ENCODE peak calls at places on chromosomes 16 and 17, in five cellular contexts. E is HCT116, A is dorsolateral prefrontal cortex, B is upper lobe of right lung, S is pancreas. C is an unnamed sample.
A peak's percentile ranks its signal among the peaks of the same experiment; 100 is the strongest.

GRCh38 chr17:37096071-37096470 is 147.3 kb downstream of the AATF start:
- DNase-seq in A (no peak), E (no peak), S (no peak), B (no peak), C (no peak)

GRCh38 chr16:17131351-17131750 is 339.4 kb downstream of the XYLT1 start:
- DNase-seq in B (no peak), A (no peak), E (no peak), S (no peak), C (no peak)

GRCh38 chr17:75499313-75500022 is 15.9 kb downstream of the CASKIN2 start:
- DNase-seq in B (no peak), S (no peak), A (no peak), E (no peak), C (no peak)

GRCh38 chr17:1040216-1040600 is 43.3 kb downstream of the TIMM22 start:
- DNase-seq in S (no peak), E (no peak), B (no peak), A (peak; percentile 56), C (no peak)

GRCh38 chr17:80794281-80795089 is 197.2 kb upstream of the CHMP6 start:
- DNase-seq in B (no peak), E (no peak), S (no peak), A (peak; percentile 27), C (no peak)

GRCh38 chr17:1104222-1104621 is 75.6 kb downstream of the ABR start:
- DNase-seq in E (no peak), B (no peak), S (no peak), A (no peak), C (no peak)

GRCh38 chr17:45013021-45013997 is 38.1 kb downstream of the DCAKD start:
- DNase-seq in S (no peak), E (no peak), B (no peak), A (no peak), C (no peak)

GRCh38 chr16:66576306-66576705 is 3.0 kb upstream of the CMTM2 start:
- DNase-seq in A (no peak), S (no peak), B (no peak), E (no peak), C (no peak)

GRCh38 chr16:31149894-31150890 is at the start of gene PRSS36:
- DNase-seq in B (no peak), S (no peak), E (no peak), A (no peak), C (no peak)

GRCh38 chr16:80883159-80883642 is 78.8 kb upstream of the CDYL2 start:
- DNase-seq in B (no peak), S (peak; percentile 63), A (no peak), E (no peak), C (no peak)

GRCh38 chr16:65113441-65113840 is 8.4 kb downstream of the CDH11 start:
- DNase-seq in S (no peak), B (no peak), A (no peak), E (no peak), C (no peak)

GRCh38 chr17:30905742-30906100 is 317 bp downstream of the TEFM start:
- DNase-seq in S (no peak), A (no peak), B (no peak), E (peak; percentile 36), C (no peak)

GRCh38 chr16:1960665-1961630 is 1.6 kb downstream of the NDUFB10 start:
- DNase-seq in S (no peak), A (no peak), E (peak; percentile 64), B (no peak), C (no peak)

GRCh38 chr17:59093702-59094231 is 12.9 kb downstream of the TRIM37 start:
- DNase-seq in B (no peak), A (no peak), E (no peak), S (no peak), C (peak; percentile 81)

GRCh38 chr17:69300222-69300621 is 26.7 kb downstream of the ABCA5 start:
- DNase-seq in S (no peak), B (no peak), A (no peak), E (no peak), C (no peak)

GRCh38 chr16:7278636-7279035 is 54.0 kb upstream of the RBFOX1 start:
- DNase-seq in E (no peak), B (no peak), A (no peak), S (no peak), C (no peak)

GRCh38 chr16:654034-654433 is 4.9 kb downstream of the WDR90 start:
- DNase-seq in E (no peak), B (no peak), S (no peak), A (no peak), C (no peak)

GRCh38 chr16:4936991-4937781 is at the start of gene PPL:
- DNase-seq in E (peak; percentile 76), S (peak; percentile 95), B (peak; percentile 96), A (no peak), C (no peak)
- H3K27me3 ChIP-seq in E (no peaks in the 10 kb centered on the region), S (no peaks in the 10 kb centered on the region), B (peaks cover 8% of the 10 kb centered on the region), A (peaks cover 22% of the 10 kb centered on the region), C (no peaks in the 10 kb centered on the region)

DNA sequence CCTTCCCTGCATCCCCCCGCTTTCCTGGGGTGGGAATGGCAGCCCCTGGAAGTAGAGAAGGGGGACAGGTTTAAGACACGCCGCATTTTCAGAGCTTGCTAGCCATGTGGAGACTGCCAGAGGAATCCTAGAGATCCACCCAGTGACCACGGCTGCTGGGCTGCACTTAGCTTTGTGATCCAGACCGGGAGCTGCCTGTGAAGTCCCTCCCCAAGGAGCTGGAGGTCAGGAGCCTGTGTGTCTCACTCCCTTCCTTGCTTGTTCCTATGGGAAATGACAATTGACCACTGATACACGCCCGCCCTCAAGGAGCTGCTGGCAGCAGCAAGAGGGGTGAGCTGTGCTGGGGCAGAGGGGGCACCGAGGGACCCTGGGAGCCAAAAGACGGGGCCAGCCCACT is 73.7 kb downstream of the SREBF1 start:
- DNase-seq in E (no peak), A (no peak), B (no peak), S (no peak), C (no peak)
- H3K27ac ChIP-seq in E (no peak overlapping the region), A (no peak overlapping the region), B (no peak overlapping the region), S (no peak overlapping the region), C (no peak overlapping the region)

DNA sequence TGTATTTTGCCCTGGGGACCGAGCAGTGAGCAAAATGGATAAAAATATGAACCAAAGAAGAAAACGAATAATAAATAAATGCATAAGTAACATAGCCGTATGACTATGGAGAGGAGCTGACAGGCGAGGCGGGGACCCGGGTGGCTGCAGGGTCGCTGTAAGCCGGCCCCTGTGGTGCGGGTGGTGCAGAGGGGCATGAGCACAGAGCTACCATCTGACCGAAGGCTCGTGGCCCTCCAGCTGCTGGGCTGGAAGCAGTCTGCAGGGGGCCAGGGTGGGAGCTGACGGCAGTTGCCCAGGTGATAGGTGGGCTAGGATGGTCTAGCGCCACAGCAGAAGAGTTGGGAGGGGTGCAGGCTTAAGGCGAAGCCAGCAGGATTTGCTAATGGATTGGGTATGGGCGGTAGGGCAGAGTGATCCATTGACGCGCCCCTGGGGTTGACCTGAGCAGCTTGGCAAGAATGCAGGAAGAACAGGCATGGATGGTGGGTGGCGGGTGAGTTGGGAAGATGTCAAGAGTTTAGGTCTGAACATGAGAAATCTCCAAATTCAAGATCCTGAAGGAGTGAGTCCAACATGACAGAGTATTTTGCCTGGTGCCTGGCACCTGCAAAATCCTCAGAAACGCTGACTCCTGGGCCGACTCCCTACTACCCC is 228.0 kb downstream of the FOXL1 start:
- DNase-seq in E (no peak), A (no peak), B (no peak), S (no peak), C (no peak)
- H3K27me3 ChIP-seq in E (peaks cover 93% of the 10 kb centered on the region), A (peaks cover 74% of the 10 kb centered on the region), B (peaks cover 65% of the 10 kb centered on the region), S (no peaks in the 10 kb centered on the region), C (peaks cover 21% of the 10 kb centered on the region)

GRCh38 chr16:27800817-27801216 is 250.9 kb downstream of the KATNIP start:
- DNase-seq in S (no peak), A (no peak), E (no peak), B (no peak), C (no peak)
- H3K27ac ChIP-seq in S (no peak overlapping the region), A (no peak overlapping the region), E (no peak overlapping the region), B (no peak overlapping the region), C (no peak overlapping the region)

GRCh38 chr17:79223953-79224352 is 149.3 kb downstream of the ENGASE start:
- DNase-seq in E (no peak), S (no peak), A (no peak), B (no peak), C (no peak)
- H3K27me3 ChIP-seq in E (peaks cover 32% of the 10 kb centered on the region), S (no peaks in the 10 kb centered on the region), A (peaks cover 78% of the 10 kb centered on the region), B (peaks cover 81% of the 10 kb centered on the region), C (peaks cover 30% of the 10 kb centered on the region)

GRCh38 chr16:48498761-48499600 is 111.0 kb downstream of the N4BP1 start:
- DNase-seq in E (no peak), A (no peak), B (no peak), S (no peak), C (peak; percentile 42)
- H3K27ac ChIP-seq in E (no peak overlapping the region), A (peak overlapping the region; percentile 64), B (peak overlapping the region; percentile 37), S (no peak overlapping the region), C (no peak overlapping the region)

C was measured in foreskin keratinocyte.